ENCODE peak calls at places on chromosomes 12 and 14, in five cellular contexts. L is WTC11, S is A549, I is HepG2, M is GM12878. Q is an unnamed sample.

GRCh38 chr12:19369691-19370148 is 69.6 kb upstream of the AEBP2 start:
- DNase-seq in L (no peak), S (no peak), I (no peak), M (no peak), Q (no peak)

GRCh38 chr12:56104815-56105476 is 587 bp downstream of the PA2G4 start:
- DNase-seq in L (peak), S (no peak), I (no peak), M (no peak), Q (peak)

GRCh38 chr14:105999361-106000028 is 473.1 kb downstream of the TMEM121 start:
- DNase-seq in L (peak), S (no peak), I (peak), M (no peak), Q (peak)

GRCh38 chr12:7915911-7916403 is 20.0 kb downstream of the SLC2A3 start:
- DNase-seq in L (peak), S (no peak), I (no peak), M (no peak), Q (no peak)

GRCh38 chr12:77488041-77488620 is 342.6 kb upstream of the NAV3 start:
- DNase-seq in L (no peak), S (no peak), I (no peak), M (no peak), Q (no peak)

GRCh38 chr14:21084988-21085853 is 13.2 kb downstream of the ZNF219 start:
- DNase-seq in L (no peak), S (no peak), I (no peak), M (no peak), Q (no peak)

GRCh38 chr12:104877107-104877705 is 80.9 kb downstream of the SLC41A2 start:
- DNase-seq in L (no peak), S (peak), I (no peak), M (no peak), Q (peak)

GRCh38 chr12:106757623-106758348 is 16.7 kb upstream of the RIC8B start:
- DNase-seq in L (no peak), S (no peak), I (peak), M (no peak), Q (no peak)

GRCh38 chr12:18430425-18431048 is 169.2 kb downstream of the PIK3C2G start:
- DNase-seq in L (peak), S (peak), I (peak), M (no peak), Q (peak)

GRCh38 chr14:54564799-54565235 is 2.1 kb upstream of the SAMD4A start:
- DNase-seq in L (no peak), S (no peak), I (peak), M (no peak), Q (peak)

GRCh38 chr14:54566152-54566409 is 847 bp upstream of the SAMD4A start:
- DNase-seq in L (no peak), S (no peak), I (no peak), M (no peak), Q (no peak)

GRCh38 chr14:54564071-54564798 is 2.7 kb upstream of the SAMD4A start:
- DNase-seq in L (no peak), S (peak), I (peak), M (no peak), Q (peak)

GRCh38 chr14:54565236-54566151 is 1.4 kb upstream of the SAMD4A start:
- DNase-seq in L (peak), S (peak), I (peak), M (no peak), Q (peak)

GRCh38 chr14:54562334-54562733 is 4.6 kb upstream of the SAMD4A start:
- DNase-seq in L (no peak), S (no peak), I (no peak), M (no peak), Q (no peak)
- TF ChIP-seq ESRRA in L (no peak), S (no peak), I (no peak), M (no peak), Q (no peak)

GRCh38 chr14:75877292-75877691 is 104.5 kb downstream of the TGFB3 start:
- DNase-seq in L (no peak), S (no peak), I (no peak), M (no peak), Q (no peak)
- TF ChIP-seq ESRRA in L (no peak), S (no peak), I (no peak), M (no peak), Q (no peak)

GRCh38 chr12:131135786-131136538 is 182.3 kb downstream of the ADGRD1 start:
- DNase-seq in L (no peak), S (no peak), I (no peak), M (no peak), Q (no peak)
- TF ChIP-seq ESRRA in L (no peak), S (no peak), I (no peak), M (no peak), Q (no peak)

GRCh38 chr14:31921741-31922140 is 155.4 kb upstream of the ARHGAP5 start:
- DNase-seq in L (no peak), S (no peak), I (no peak), M (no peak), Q (no peak)

GRCh38 chr14:31927348-31927826 is 149.7 kb upstream of the ARHGAP5 start:
- DNase-seq in L (no peak), S (peak), I (peak), M (no peak), Q (no peak)

GRCh38 chr14:31926652-31927347 is 150.3 kb upstream of the ARHGAP5 start:
- DNase-seq in L (no peak), S (no peak), I (peak), M (no peak), Q (no peak)

GRCh38 chr14:31930070-31930469 is 147.0 kb upstream of the ARHGAP5 start:
- DNase-seq in L (no peak), S (no peak), I (no peak), M (no peak), Q (no peak)

GRCh38 chr14:31926123-31926522 is 151.0 kb upstream of the ARHGAP5 start:
- DNase-seq in L (no peak), S (peak), I (peak), M (no peak), Q (peak)
- TF ChIP-seq ESRRA in L (no peak), S (no peak), I (no peak), M (no peak), Q (peak)

GRCh38 chr12:65666876-65667275 is 157.4 kb upstream of the HMGA2 start:
- DNase-seq in L (no peak), S (no peak), I (no peak), M (no peak), Q (peak)
- TF ChIP-seq ESRRA in L (no peak), S (no peak), I (no peak), M (no peak), Q (no peak)